ENCODE peak calls at places on chromosomes 5 and 9, in six cellular contexts. E, A, B, H, M and F are unnamed samples.

GRCh38 chr5:52024363-52024762 is 641.1 kb downstream of the ISL1 start:
- DNase-seq in A (no peak), E (no peak), M (no peak), H (no peak), B (no peak), F (no peak)

GRCh38 chr9:14346301-14346721 is 32.4 kb upstream of the NFIB start:
- DNase-seq in A (no peak), H (no peak), M (no peak), B (no peak), E (no peak), F (no peak)

GRCh38 chr9:65411901-65412300 is 126.9 kb upstream of the FOXD4L5 start:
- DNase-seq in A (no peak), H (no peak), B (no peak), E (no peak), M (no peak), F (no peak)

GRCh38 chr5:168701641-168702040 is 122.5 kb upstream of the PANK3 start:
- DNase-seq in H (no peak), B (no peak), A (no peak), M (no peak), E (no peak), F (no peak)

GRCh38 chr5:112165897-112166737 is 253.0 kb downstream of the EPB41L4A start:
- DNase-seq in E (peak), H (no peak), M (no peak), B (no peak), A (no peak), F (peak)

GRCh38 chr5:160629007-160629402 is 207.3 kb downstream of the PTTG1 start:
- DNase-seq in B (no peak), H (no peak), A (no peak), E (no peak), M (peak), F (no peak)

GRCh38 chr5:153447534-153447933 is 42.9 kb upstream of the GRIA1 start:
- DNase-seq in H (no peak), M (no peak), B (no peak), A (no peak), E (no peak), F (no peak)

GRCh38 chr5:181189962-181190710 is 14.9 kb downstream of the TRIM7 start:
- DNase-seq in E (no peak), H (peak), A (no peak), B (no peak), M (no peak), F (no peak)

GRCh38 chr5:34742112-34742511 is 86.0 kb downstream of the RAI14 start:
- DNase-seq in M (no peak), H (no peak), B (no peak), A (no peak), E (no peak), F (no peak)

GRCh38 chr9:124054671-124055212 is 43.2 kb downstream of the LHX2 start:
- DNase-seq in A (no peak), M (no peak), E (no peak), H (peak), B (no peak), F (no peak)

GRCh38 chr9:36584626-36585460 is 12.1 kb downstream of the MELK start:
- DNase-seq in A (no peak), B (no peak), E (no peak), H (no peak), M (no peak), F (no peak)

GRCh38 chr9:117189121-117189520 is 225.7 kb downstream of the ASTN2 start:
- DNase-seq in M (no peak), A (no peak), H (no peak), B (no peak), E (no peak), F (no peak)

GRCh38 chr9:133257398-133258053 is 17.5 kb downstream of the ABO start:
- DNase-seq in B (no peak), E (peak), A (no peak), M (no peak), H (no peak), F (no peak)

GRCh38 chr5:79133121-79133656 is 21.6 kb downstream of the BHMT start:
- DNase-seq in B (no peak), M (peak), H (no peak), E (no peak), A (no peak), F (peak)

GRCh38 chr9:116207371-116208111 is 54.0 kb downstream of the PAPPA start:
- DNase-seq in E (no peak), M (no peak), A (no peak), H (no peak), B (no peak), F (no peak)

GRCh38 chr5:116402235-116402634 is 172.4 kb downstream of the SEMA6A start:
- DNase-seq in A (no peak), B (no peak), H (no peak), M (no peak), E (no peak), F (no peak)

GRCh38 chr5:137604348-137605095 is 105.4 kb upstream of the SPOCK1 start:
- DNase-seq in A (no peak), M (no peak), B (no peak), E (peak), H (no peak), F (no peak)

GRCh38 chr5:51383494-51384081 is 340 bp downstream of the ISL1 start:
- DNase-seq in H (no peak), A (no peak), M (no peak), B (no peak), E (no peak), F (no peak)

GRCh38 chr5:158600679-158601078 is 499.0 kb downstream of the EBF1 start:
- DNase-seq in B (no peak), H (no peak), A (no peak), E (no peak), M (no peak), F (no peak)

GRCh38 chr9:89380437-89381307 is 62.4 kb downstream of the SECISBP2 start:
- DNase-seq in A (no peak), E (no peak), B (no peak), H (no peak), M (no peak), F (no peak)